ENCODE peak calls at places on chromosome 7, in six cellular contexts. L is transverse colon, S is foreskin fibroblast, T is spleen, M is adrenal gland, G is brain microvascular endothelial cell. C is an unnamed sample.

GRCh38 chr7:74275401-74275881 is 13.8 kb upstream of the CLIP2 start:
- DNase-seq in S (no peak), L (no peak), T (no peak), G (no peak), M (no peak), C (no peak)

GRCh38 chr7:106536079-106536478 is 124.9 kb downstream of the CCDC71L start:
- DNase-seq in M (no peak), T (no peak), L (no peak), S (no peak), G (no peak), C (no peak)

GRCh38 chr7:55104707-55105433 is 86.1 kb downstream of the EGFR start:
- DNase-seq in L (no peak), G (no peak), T (no peak), M (no peak), S (no peak), C (no peak)

GRCh38 chr7:79451580-79451979 is 1.9 kb downstream of the MAGI2 start:
- DNase-seq in M (no peak), G (no peak), S (no peak), L (no peak), T (no peak), C (no peak)

GRCh38 chr7:44733708-44734481 is 14.8 kb upstream of the ZMIZ2 start:
- DNase-seq in M (peak), S (peak), G (peak), T (peak), L (no peak), C (no peak)

GRCh38 chr7:105003875-105004510 is 10.0 kb upstream of the KMT2E start:
- DNase-seq in G (no peak), M (no peak), L (no peak), S (no peak), T (no peak), C (no peak)

GRCh38 chr7:82562716-82563404 is 119.3 kb upstream of the CACNA2D1 start:
- DNase-seq in G (peak), L (no peak), T (no peak), M (no peak), S (peak), C (no peak)

GRCh38 chr7:74656421-74656910 is 1.1 kb upstream of the GTF2I start:
- DNase-seq in S (no peak), L (peak), T (peak), M (peak), G (no peak), C (peak)

GRCh38 chr7:18573410-18574234 is 78.1 kb downstream of the HDAC9 start:
- DNase-seq in L (no peak), M (no peak), T (peak), S (no peak), G (no peak), C (no peak)
- H3K4me3 ChIP-seq in L (no peak), M (no peak), T (no peak), S (no peak), G (no peak), C (no peak)

GRCh38 chr7:45888185-45888992 is at the start of gene IGFBP1:
- DNase-seq in T (no peak), L (no peak), S (peak), G (no peak), M (peak), C (no peak)
- H3K4me3 ChIP-seq in T (peak), L (peak), S (peak), G (peak), M (no peak), C (no peak)

GRCh38 chr7:50092579-50093411 is at the start of gene ZPBP:
- DNase-seq in S (peak), L (no peak), G (peak), M (no peak), T (peak), C (peak)
- H3K4me3 ChIP-seq in S (no peak), L (peak), G (peak), M (no peak), T (peak), C (peak)

GRCh38 chr7:30467275-30467674 is 11.3 kb downstream of the NOD1 start:
- DNase-seq in M (no peak), G (no peak), L (no peak), S (no peak), T (no peak), C (no peak)

GRCh38 chr7:30470163-30470770 is 8.3 kb downstream of the NOD1 start:
- DNase-seq in L (no peak), T (no peak), M (peak), G (peak), S (peak), C (no peak)

GRCh38 chr7:30469303-30469702 is 9.3 kb downstream of the NOD1 start:
- DNase-seq in T (peak), S (peak), G (peak), L (peak), M (peak), C (peak)

GRCh38 chr7:30468041-30468440 is 10.5 kb downstream of the NOD1 start:
- DNase-seq in G (no peak), M (no peak), L (no peak), T (no peak), S (no peak), C (no peak)

DNA sequence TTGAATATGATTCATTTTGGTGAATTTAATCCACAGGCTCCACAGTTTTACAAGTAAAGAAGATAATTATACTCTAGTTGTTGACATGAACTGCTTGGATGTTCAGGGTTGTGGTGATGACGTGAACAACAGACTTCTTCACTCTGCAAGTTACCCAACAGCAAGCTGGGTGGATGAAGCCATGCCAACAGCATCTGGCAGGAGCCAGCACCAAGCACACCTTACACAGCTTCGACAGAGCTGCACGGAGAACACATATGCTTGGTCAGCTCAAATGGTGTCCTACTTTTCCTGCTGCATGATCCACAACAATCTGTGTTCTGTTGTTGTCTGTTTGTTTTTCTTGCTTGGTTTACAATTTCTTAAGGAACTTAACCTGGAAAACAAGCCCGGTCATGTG is 9.8 kb downstream of the NOD1 start:
- DNase-seq in M (no peak), T (no peak), G (no peak), L (no peak), S (peak), C (no peak)
- H3K4me3 ChIP-seq in M (no peak), T (no peak), G (no peak), L (no peak), S (peak), C (no peak)

GRCh38 chr7:158164101-158165095 is 423.2 kb downstream of the PTPRN2 start:
- DNase-seq in L (no peak), S (no peak), T (no peak), G (no peak), M (no peak), C (no peak)
- H3K4me3 ChIP-seq in L (no peak), S (no peak), T (no peak), G (no peak), M (no peak), C (no peak)

GRCh38 chr7:130334274-130334673 is 10.3 kb upstream of the CPA5 start:
- DNase-seq in G (peak), M (no peak), S (no peak), L (no peak), T (no peak), C (no peak)
- H3K4me3 ChIP-seq in G (no peak), M (no peak), S (no peak), L (no peak), T (no peak), C (no peak)

GRCh38 chr7:155234950-155235789 is 62.5 kb upstream of the INSIG1 start:
- DNase-seq in S (no peak), L (no peak), M (no peak), T (peak), G (no peak), C (no peak)
- H3K4me3 ChIP-seq in S (no peak), L (no peak), M (no peak), T (no peak), G (no peak), C (no peak)

GRCh38 chr7:108455524-108455832 is 758 bp downstream of the NRCAM start:
- DNase-seq in T (peak), G (no peak), M (peak), L (no peak), S (no peak), C (no peak)

GRCh38 chr7:108452707-108453106 is 3.5 kb downstream of the NRCAM start:
- DNase-seq in T (no peak), S (no peak), M (no peak), L (no peak), G (peak), C (peak)

GRCh38 chr7:108454674-108455523 is 1.3 kb downstream of the NRCAM start:
- DNase-seq in L (no peak), G (no peak), M (peak), T (peak), S (no peak), C (peak)

GRCh38 chr7:108453320-108453719 is 2.9 kb downstream of the NRCAM start:
- DNase-seq in T (no peak), M (no peak), S (no peak), G (no peak), L (no peak), C (no peak)

GRCh38 chr7:108454317-108454673 is 1.9 kb downstream of the NRCAM start:
- DNase-seq in S (no peak), L (no peak), M (no peak), T (no peak), G (no peak), C (no peak)
- H3K4me3 ChIP-seq in S (peak), L (no peak), M (peak), T (peak), G (peak), C (peak)

GRCh38 chr7:29882481-29882880 is 76.2 kb downstream of the WIPF3 start:
- DNase-seq in M (no peak), T (no peak), G (no peak), S (no peak), L (no peak), C (no peak)

GRCh38 chr7:29885626-29886025 is 79.3 kb downstream of the WIPF3 start:
- DNase-seq in G (no peak), L (no peak), S (no peak), T (no peak), M (no peak), C (no peak)

GRCh38 chr7:29881724-29882123 is 75.4 kb downstream of the WIPF3 start:
- DNase-seq in G (no peak), M (no peak), L (no peak), T (no peak), S (no peak), C (no peak)

GRCh38 chr7:29884399-29885272 is 78.3 kb downstream of the WIPF3 start:
- DNase-seq in S (no peak), G (no peak), L (peak), T (no peak), M (no peak), C (peak)

GRCh38 chr7:29883462-29884398 is 77.4 kb downstream of the WIPF3 start:
- DNase-seq in M (no peak), S (no peak), G (no peak), L (peak), T (no peak), C (no peak)
- H3K4me3 ChIP-seq in M (no peak), S (no peak), G (peak), L (peak), T (peak), C (no peak)

C was measured in A673.